ENCODE peak calls at places on chromosome 11, in ten cellular contexts. G is CD4-positive, alpha-beta T cell; P is putamen; S is foreskin keratinocyte; Q is stimulated activated CD4-positive, alpha-beta T cell treated with anti-CD3 and anti-CD28 coated beads, Interleukin-12 subunit alpha, Interleukin-12 subunit beta, amount 100 ng/mL, for 4 hours; J is astrocyte of the spinal cord; H is mucosa of gallbladder; R is NCI-H1436; D is mesothelial cell of epicardium; Z is tibial artery. U is an unnamed sample.

GRCh38 chr11:79441159-79441875 is 487 bp upstream of the TENM4 start:
- DNase-seq in Q (no peak), R (no peak), D (peak; percentile 40), J (peak; percentile 56), P (no peak), S (no peak), G (no peak), H (no peak), Z (no peak), U (peak; percentile 64)

GRCh38 chr11:134559617-134559992 is 147.6 kb upstream of the B3GAT1 start:
- DNase-seq in S (no peak), G (no peak), P (no peak), H (peak; percentile 7), Q (no peak), R (no peak), D (peak; percentile 35), J (no peak), Z (peak; percentile 28), U (no peak)

GRCh38 chr11:85752890-85753581 is 57.9 kb downstream of the SYTL2 start:
- DNase-seq in G (peak; percentile 86), Z (no peak), S (no peak), D (no peak), R (no peak), J (no peak), P (no peak), Q (peak; percentile 61), H (peak; percentile 65), U (no peak)

GRCh38 chr11:65045728-65046127 is 4.7 kb downstream of the SAC3D1 start:
- DNase-seq in S (no peak), G (no peak), Q (no peak), Z (no peak), P (no peak), D (no peak), H (no peak), R (no peak), J (no peak), U (no peak)

GRCh38 chr11:76644591-76644990 is 26.0 kb downstream of the LRRC32 start:
- DNase-seq in H (no peak), Q (no peak), G (no peak), R (no peak), Z (no peak), S (peak; percentile 64), J (no peak), D (no peak), P (no peak), U (no peak)

GRCh38 chr11:86672007-86672621 is at the start of gene ME3:
- DNase-seq in D (peak; percentile 50), Z (peak; percentile 83), P (peak; percentile 63), H (peak; percentile 45), S (no peak), G (peak; percentile 19), R (peak; percentile 46), Q (peak; percentile 49), J (peak; percentile 58), U (peak; percentile 37)

GRCh38 chr11:73818838-73819237 is 31.2 kb downstream of the MRPL48 start:
- DNase-seq in Z (no peak), H (no peak), S (no peak), D (no peak), G (no peak), R (no peak), P (no peak), Q (no peak), J (peak; percentile 49), U (no peak)

GRCh38 chr11:64725601-64726139 is 2.7 kb upstream of the NRXN2 start:
- DNase-seq in Z (no peak), Q (no peak), H (no peak), J (no peak), P (no peak), R (no peak), G (no peak), D (no peak), S (no peak), U (no peak)

GRCh38 chr11:76054330-76054729 is 152.0 kb downstream of the WNT11 start:
- DNase-seq in Z (no peak), S (no peak), R (no peak), H (no peak), P (no peak), D (no peak), J (no peak), Q (no peak), G (no peak), U (no peak)

GRCh38 chr11:368414-369335 is 624 bp upstream of the B4GALNT4 start:
- DNase-seq in J (no peak), G (no peak), D (peak; percentile 39), Q (no peak), R (no peak), P (no peak), H (no peak), S (no peak), Z (no peak), U (no peak)

GRCh38 chr11:77400775-77401469 is 73.0 kb downstream of the PAK1 start:
- DNase-seq in Z (no peak), P (no peak), R (no peak), Q (no peak), H (no peak), G (no peak), J (no peak), S (no peak), D (no peak), U (no peak)